ENCODE peak calls at places on chromosomes 4 and X, in ten cellular contexts. P is tibial nerve, I is SK-N-SH, H is IMR-90, T is PC-9, Z is GM23338, G is endothelial cell of umbilical vein, S is breast epithelium, U is psoas muscle, X is OCI-LY7. Y is an unnamed sample.
A peak's percentile ranks its signal among the peaks of the same experiment; 100 is the strongest.

GRCh38 chrX:53247928-53248327 is 22.9 kb upstream of the KDM5C start:
- DNase-seq in P (no peak), I (no peak), H (no peak), T (no peak), Z (no peak), G (no peak), S (no peak), U (no peak), X (no peak), Y (no peak)

GRCh38 chrX:19839770-19840254 is 47.6 kb downstream of the SH3KBP1 start:
- DNase-seq in P (no peak), I (no peak), H (no peak), T (peak; percentile 17), Z (no peak), G (no peak), S (no peak), U (no peak), X (peak; percentile 74), Y (no peak)

GRCh38 chr4:164866817-164867490 is 10.0 kb upstream of the APELA start:
- DNase-seq in P (no peak), I (no peak), H (no peak), T (no peak), Z (peak; percentile 70), G (no peak), S (no peak), U (no peak), X (no peak), Y (no peak)

GRCh38 chr4:88215351-88215750 is 56.9 kb upstream of the ABCG2 start:
- DNase-seq in P (no peak), I (no peak), H (peak; percentile 39), T (no peak), Z (no peak), G (no peak), S (no peak), U (no peak), X (no peak), Y (no peak)

GRCh38 chrX:47248576-47248975 is 15.8 kb downstream of the USP11 start:
- DNase-seq in P (no peak), I (no peak), H (no peak), T (no peak), Z (no peak), G (no peak), S (no peak), U (no peak), X (no peak), Y (no peak)

GRCh38 chr4:112002301-112002700 is 143.0 kb upstream of the FAM241A start:
- DNase-seq in P (no peak), I (no peak), H (no peak), T (no peak), Z (no peak), G (no peak), S (no peak), U (no peak), X (no peak), Y (no peak)

GRCh38 chr4:181939199-181939945 is 303.8 kb upstream of the TENM3 start:
- DNase-seq in P (no peak), I (no peak), H (peak; percentile 51), T (no peak), Z (peak; percentile 59), G (no peak), S (no peak), U (no peak), X (no peak), Y (no peak)

GRCh38 chr4:9984621-9985020 is 36.7 kb downstream of the SLC2A9 start:
- DNase-seq in P (no peak), I (no peak), H (no peak), T (no peak), Z (no peak), G (no peak), S (no peak), U (no peak), X (no peak), Y (no peak)

GRCh38 chrX:77009691-77010090 is 437.5 kb upstream of the FGF16 start:
- DNase-seq in P (no peak), I (no peak), H (peak; percentile 35), T (peak; percentile 0), Z (no peak), G (no peak), S (no peak), U (no peak), X (no peak), Y (no peak)

GRCh38 chrX:39813631-39814246 is 284.0 kb downstream of the BCOR start:
- DNase-seq in P (peak; percentile 47), I (peak; percentile 71), H (peak; percentile 69), T (no peak), Z (no peak), G (peak; percentile 36), S (peak; percentile 87), U (peak; percentile 75), X (no peak), Y (peak; percentile 81)

GRCh38 chrX:108186811-108187210 is 95.2 kb downstream of the ATG4A start:
- DNase-seq in P (no peak), I (no peak), H (peak; percentile 87), T (peak; percentile 41), Z (no peak), G (peak; percentile 8), S (no peak), U (no peak), X (no peak), Y (no peak)

GRCh38 chrX:71053217-71053621 is 14.9 kb downstream of the SNX12 start:
- DNase-seq in P (no peak), I (no peak), H (no peak), T (no peak), Z (peak; percentile 92), G (peak; percentile 4), S (no peak), U (no peak), X (no peak), Y (no peak)

GRCh38 chr4:101643201-101643600 is 147.3 kb upstream of the BANK1 start:
- DNase-seq in P (no peak), I (no peak), H (no peak), T (peak; percentile 5), Z (peak; percentile 22), G (no peak), S (no peak), U (no peak), X (no peak), Y (no peak)

GRCh38 chr4:173513651-173514050 is 16.4 kb downstream of the HAND2 start:
- DNase-seq in P (no peak), I (no peak), H (no peak), T (no peak), Z (no peak), G (no peak), S (no peak), U (no peak), X (no peak), Y (no peak)

GRCh38 chr4:18020145-18020670 is 1.3 kb downstream of the LCORL start:
- DNase-seq in P (no peak), I (no peak), H (peak; percentile 12), T (peak; percentile 5), Z (peak; percentile 25), G (peak; percentile 27), S (no peak), U (no peak), X (peak; percentile 32), Y (no peak)

GRCh38 chr4:104591505-104591904 is 96.8 kb upstream of the CXXC4 start:
- DNase-seq in P (no peak), I (no peak), H (no peak), T (no peak), Z (peak; percentile 88), G (no peak), S (no peak), U (no peak), X (no peak), Y (no peak)

GRCh38 chr4:86582453-86582852 is 11.7 kb upstream of the PTPN13 start:
- DNase-seq in P (no peak), I (peak; percentile 25), H (no peak), T (no peak), Z (no peak), G (no peak), S (no peak), U (no peak), X (no peak), Y (no peak)

GRCh38 chr4:142452132-142452855 is 393.8 kb downstream of the INPP4B start:
- DNase-seq in P (no peak), I (no peak), H (peak; percentile 50), T (no peak), Z (no peak), G (no peak), S (no peak), U (no peak), X (no peak), Y (no peak)

GRCh38 chrX:23699636-23700194 is 32.4 kb downstream of the PRDX4 start:
- DNase-seq in P (no peak), I (no peak), H (peak; percentile 14), T (no peak), Z (peak; percentile 73), G (no peak), S (no peak), U (no peak), X (no peak), Y (no peak)
- H3K27ac ChIP-seq in P (no peak overlapping the region), I (no peak overlapping the region), H (no peak overlapping the region), T (no peak overlapping the region), Z (no peak overlapping the region), G (no peak overlapping the region), S (no peak overlapping the region), U (no peak overlapping the region), X (no peak overlapping the region), Y (no peak overlapping the region)

DNA sequence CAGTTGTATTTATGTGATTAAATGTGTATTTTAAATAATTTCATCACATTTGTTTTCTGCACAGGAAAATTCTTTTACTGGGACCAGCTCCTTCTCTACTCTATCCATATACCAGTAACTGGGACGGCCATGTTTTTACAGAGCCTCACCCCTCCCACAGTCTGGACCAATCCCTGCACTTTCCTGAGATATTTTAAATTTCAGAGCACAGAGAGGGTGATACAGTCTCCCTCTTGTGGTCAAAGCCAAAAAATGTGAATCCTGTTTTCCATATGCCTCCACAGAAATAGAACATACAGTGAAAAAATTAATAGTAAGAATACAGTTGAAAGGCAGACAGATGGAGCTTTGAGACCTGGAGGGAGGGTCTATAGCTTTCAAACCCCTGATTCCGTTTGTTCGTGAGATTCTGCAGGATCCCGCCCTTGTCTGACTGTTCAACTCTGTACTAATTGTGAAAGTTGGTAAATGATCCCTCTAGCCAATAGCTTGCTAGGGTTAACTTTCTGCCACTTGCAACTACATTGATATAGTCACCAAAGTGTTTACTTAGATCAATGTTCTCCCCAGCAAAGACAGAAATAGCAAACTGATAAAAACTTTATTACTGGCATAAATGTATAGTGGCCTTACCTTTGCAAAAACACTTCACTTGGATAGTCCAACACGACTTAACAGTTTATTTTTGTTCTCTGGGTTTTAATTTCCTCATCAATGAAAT is 172.2 kb downstream of the PPARGC1A start:
- DNase-seq in P (no peak), I (peak; percentile 65), H (peak; percentile 31), T (peak; percentile 3), Z (peak; percentile 60), G (no peak), S (no peak), U (no peak), X (peak; percentile 39), Y (no peak)
- TF ChIP-seq CTCF in P (no peak), I (peak; percentile 57), H (peak; percentile 46), T (peak; percentile 56), Z (peak; percentile 65), G (no peak), S (no peak), U (peak; percentile 40), X (peak; percentile 73), Y (peak; percentile 11)

GRCh38 chr4:80078361-80079092 is 5.5 kb upstream of the ANTXR2 start:
- DNase-seq in P (no peak), I (no peak), H (no peak), T (no peak), Z (no peak), G (no peak), S (no peak), U (no peak), X (no peak), Y (no peak)
- H3K27ac ChIP-seq in P (no peak overlapping the region), I (no peak overlapping the region), H (no peak overlapping the region), T (no peak overlapping the region), Z (no peak overlapping the region), G (no peak overlapping the region), S (no peak overlapping the region), U (no peak overlapping the region), X (no peak overlapping the region), Y (no peak overlapping the region)

GRCh38 chr4:11805837-11806236 is 377.1 kb upstream of the HS3ST1 start:
- DNase-seq in P (no peak), I (no peak), H (peak; percentile 1), T (no peak), Z (peak; percentile 46), G (peak; percentile 81), S (no peak), U (no peak), X (peak; percentile 2), Y (no peak)
- TF ChIP-seq CTCF in P (peak; percentile 22), I (no peak), H (peak; percentile 22), T (peak; percentile 61), Z (peak; percentile 54), G (peak; percentile 65), S (no peak), U (no peak), X (peak; percentile 47), Y (peak; percentile 21)